ENCODE peak calls at places on chromosomes 11 and 22, in eight cellular contexts. U, A, Z, S, W, H, V and Y are unnamed samples.

GRCh38 chr11:72848846-72849466 is 34.7 kb downstream of the ATG16L2 start:
- DNase-seq in A (no peak), Z (peak; percentile 60), W (peak; percentile 67), S (no peak), V (no peak), U (no peak), H (peak; percentile 33), Y (peak; percentile 18)

GRCh38 chr11:86161373-86162255 is 82.9 kb upstream of the EED start:
- DNase-seq in H (no peak), Z (no peak), U (no peak), V (no peak), S (no peak), A (no peak), W (peak; percentile 52), Y (no peak)

GRCh38 chr11:19767691-19768151 is 55.1 kb downstream of the NAV2 start:
- DNase-seq in U (no peak), W (no peak), Z (no peak), V (no peak), H (no peak), A (no peak), S (no peak), Y (no peak)

GRCh38 chr11:13119361-13119760 is 110.2 kb downstream of the RASSF10 start:
- DNase-seq in Z (no peak), U (no peak), H (no peak), A (no peak), W (no peak), V (no peak), S (no peak), Y (no peak)

GRCh38 chr22:27983361-27983791 is 64.3 kb upstream of the PITPNB start:
- DNase-seq in S (no peak), A (no peak), W (no peak), U (no peak), V (no peak), H (no peak), Z (no peak), Y (no peak)

GRCh38 chr11:111387318-111387863 is 8.3 kb upstream of the POU2AF1 start:
- DNase-seq in V (no peak), H (no peak), A (peak; percentile 79), U (peak; percentile 88), W (no peak), S (no peak), Z (peak; percentile 94), Y (no peak)

GRCh38 chr22:24580276-24580675 is 12.6 kb downstream of the LRRC75B start:
- DNase-seq in W (no peak), S (no peak), U (no peak), Z (no peak), V (no peak), A (no peak), H (no peak), Y (no peak)

GRCh38 chr11:1628506-1629325 is 859 bp upstream of the KRTAP5-5 start:
- DNase-seq in W (peak; percentile 62), U (peak; percentile 81), A (peak; percentile 60), Z (peak; percentile 44), H (peak; percentile 37), S (peak; percentile 28), V (no peak), Y (peak; percentile 45)

GRCh38 chr22:39219071-39220050 is 25.4 kb downstream of the PDGFB start:
- DNase-seq in A (peak; percentile 34), S (no peak), Z (no peak), W (no peak), V (no peak), U (peak; percentile 32), H (no peak), Y (no peak)

GRCh38 chr11:20634781-20635180 is 34.6 kb upstream of the NELL1 start:
- DNase-seq in S (no peak), V (no peak), W (no peak), A (no peak), U (no peak), H (no peak), Z (no peak), Y (no peak)

GRCh38 chr11:79273781-79274180 is 167.0 kb downstream of the TENM4 start:
- DNase-seq in W (peak; percentile 89), H (no peak), U (no peak), V (no peak), A (no peak), Z (peak; percentile 14), S (no peak), Y (no peak)

GRCh38 chr11:125494601-125494986 is 1.5 kb downstream of the FEZ1 start:
- DNase-seq in S (no peak), A (no peak), Z (no peak), V (no peak), U (no peak), W (no peak), H (no peak), Y (peak; percentile 61)

GRCh38 chr11:77046060-77046501 is 11.9 kb downstream of the B3GNT6 start:
- DNase-seq in A (peak; percentile 66), V (no peak), H (peak; percentile 31), Z (peak; percentile 50), U (peak; percentile 79), W (peak; percentile 36), S (no peak), Y (no peak)

GRCh38 chr22:32475428-32476010 is 908 bp downstream of the FBXO7 start:
- DNase-seq in H (peak; percentile 8), S (no peak), Z (peak; percentile 55), W (peak; percentile 67), V (peak; percentile 44), U (no peak), A (peak; percentile 72), Y (peak; percentile 68)